ENCODE peak calls at places on chromosomes 5 and 9, in four cellular contexts. B is cardiac muscle cell, U is coronary artery, I is pancreas. A is an unnamed sample.

GRCh38 chr5:35430381-35431162 is 187.1 kb upstream of the SPEF2 start:
- DNase-seq in I (no peak), U (no peak), B (no peak), A (no peak)

GRCh38 chr9:4380406-4380805 is 80.5 kb upstream of the GLIS3 start:
- DNase-seq in I (no peak), B (no peak), U (no peak), A (no peak)

GRCh38 chr9:136012651-136013050 is 51.5 kb upstream of the UBAC1 start:
- DNase-seq in B (peak), I (no peak), U (no peak), A (no peak)

GRCh38 chr5:141978389-141978788 is 9.5 kb downstream of the RNF14 start:
- DNase-seq in B (no peak), U (no peak), I (no peak), A (no peak)

GRCh38 chr5:6302684-6303083 is 75.7 kb downstream of the MED10 start:
- DNase-seq in I (no peak), U (no peak), B (no peak), A (no peak)

GRCh38 chr5:139828207-139828895 is 32.7 kb downstream of the PSD2 start:
- DNase-seq in B (no peak), U (no peak), I (no peak), A (no peak)

GRCh38 chr5:116953251-116953934 is 378.8 kb upstream of the SEMA6A start:
- DNase-seq in B (no peak), U (no peak), I (no peak), A (no peak)

GRCh38 chr5:91016954-91017690 is 366.0 kb downstream of the ARRDC3 start:
- DNase-seq in I (no peak), U (no peak), B (peak), A (no peak)

GRCh38 chr5:116864157-116864837 is 289.7 kb upstream of the SEMA6A start:
- DNase-seq in B (no peak), U (no peak), I (no peak), A (no peak)

GRCh38 chr5:29185558-29185957 is 2007.9 kb upstream of the CDH6 start:
- DNase-seq in I (no peak), U (no peak), B (no peak), A (no peak)

GRCh38 chr5:172642511-172642910 is 1.4 kb downstream of the NEURL1B start:
- DNase-seq in I (no peak), B (no peak), U (no peak), A (no peak)

GRCh38 chr5:149829954-149830353 is 99.8 kb downstream of the PPARGC1B start:
- DNase-seq in U (no peak), I (no peak), B (peak), A (no peak)

GRCh38 chr5:167716376-167716775 is 575.1 kb upstream of the WWC1 start:
- DNase-seq in U (no peak), B (no peak), I (no peak), A (no peak)

GRCh38 chr9:5879419-5880181 is 11.1 kb upstream of the MLANA start:
- DNase-seq in U (no peak), B (peak), I (no peak), A (no peak)

GRCh38 chr5:130476325-130476724 is 572.1 kb downstream of the CHSY3 start:
- DNase-seq in U (no peak), B (no peak), I (no peak), A (no peak)

GRCh38 chr5:167489202-167489601 is 802.2 kb upstream of the WWC1 start:
- DNase-seq in I (no peak), U (no peak), B (peak), A (no peak)

GRCh38 chr5:174205939-174206338 is 160.4 kb downstream of the NSG2 start:
- DNase-seq in U (no peak), I (no peak), B (no peak), A (no peak)

GRCh38 chr9:14678776-14679175 is 14.5 kb downstream of the ZDHHC21 start:
- DNase-seq in U (no peak), I (no peak), B (no peak), A (no peak)

GRCh38 chr9:95788011-95788410 is 87.5 kb upstream of the ERCC6L2 start:
- DNase-seq in U (no peak), I (no peak), B (peak), A (no peak)

GRCh38 chr9:120402741-120403542 is 177.0 kb downstream of the CDK5RAP2 start:
- DNase-seq in B (peak), U (no peak), I (no peak), A (no peak)

GRCh38 chr9:78046120-78046519 is 14.5 kb upstream of the GNAQ start:
- DNase-seq in I (no peak), U (no peak), B (no peak), A (no peak)

GRCh38 chr9:27497883-27498553 is 26.1 kb upstream of the IFNK start:
- DNase-seq in U (no peak), B (no peak), I (no peak), A (no peak)

GRCh38 chr9:93436218-93436617 is 15.3 kb upstream of the FAM120A start:
- DNase-seq in I (no peak), U (no peak), B (no peak), A (no peak)

DNA sequence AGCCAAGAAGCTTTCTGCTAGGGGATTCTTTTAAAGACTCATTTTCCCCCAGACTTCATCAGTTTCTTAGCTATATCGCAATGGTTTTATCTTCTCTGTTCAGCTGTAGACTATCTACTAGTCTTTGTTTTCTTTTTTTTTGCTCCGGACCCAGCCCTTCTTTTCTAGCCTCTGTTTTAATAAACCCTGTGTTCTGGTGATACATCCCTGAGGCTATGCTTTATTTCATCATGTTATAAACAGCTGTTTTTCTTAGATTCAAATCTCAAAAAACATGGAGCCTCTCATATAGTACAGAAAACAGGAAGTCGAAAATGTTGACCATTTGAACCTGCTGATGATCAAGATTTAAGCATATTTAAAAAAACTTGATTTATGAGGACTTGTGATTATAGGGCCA is 37.8 kb downstream of the SCGB3A1 start:
- DNase-seq in B (no peak), I (no peak), U (no peak), A (no peak)
- H3K27ac ChIP-seq in B (no peak), I (no peak), U (no peak), A (no peak)

GRCh38 chr5:132469380-132470372 is 20.9 kb downstream of the IRF1 start:
- DNase-seq in B (peak), I (no peak), U (no peak), A (peak)
- TF ChIP-seq CTCF in B (no peak), I (no peak), U (no peak), A (no peak)

GRCh38 chr5:137699291-137700281 is 36.3 kb downstream of the KLHL3 start:
- DNase-seq in U (no peak), I (no peak), B (peak), A (no peak)
- H3K27ac ChIP-seq in U (no peak), I (no peak), B (no peak), A (no peak)

GRCh38 chr9:109249615-109250014 is 71.2 kb downstream of the EPB41L4B start:
- DNase-seq in U (no peak), I (no peak), B (no peak), A (no peak)
- TF ChIP-seq CTCF in U (no peak), I (no peak), B (peak), A (no peak)

DNA sequence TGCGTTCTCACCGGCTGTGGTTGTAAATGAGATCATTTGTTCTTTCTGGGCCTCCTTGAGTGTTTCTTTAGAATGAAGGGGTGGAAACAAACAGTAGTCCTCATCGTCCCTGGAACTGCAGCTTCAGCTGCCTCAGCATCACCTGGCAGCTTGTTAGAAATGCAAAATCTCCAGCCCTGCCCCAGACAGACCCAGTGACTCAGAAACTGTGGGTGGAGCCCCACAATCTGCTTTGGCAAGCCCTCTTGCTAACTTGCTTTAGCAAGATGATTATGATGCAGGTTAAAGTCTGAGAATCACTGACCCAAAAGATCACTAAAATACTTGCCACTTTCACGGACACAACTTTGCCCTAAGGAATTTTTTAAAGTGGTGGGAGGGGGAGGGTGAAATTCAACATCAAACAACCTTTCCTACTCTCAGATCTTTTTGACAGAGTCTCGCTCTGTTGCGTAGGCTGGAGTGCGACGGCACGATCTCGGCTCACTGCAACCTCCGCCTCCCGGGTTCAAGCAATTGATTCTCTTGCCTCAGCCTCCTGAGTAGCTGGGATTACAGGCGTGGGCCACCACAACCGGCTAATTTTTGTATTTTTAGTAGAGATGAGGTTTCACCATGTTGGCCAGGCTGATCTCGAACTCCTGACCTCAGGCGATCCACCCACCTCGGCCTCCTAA is 86.0 kb downstream of the BRINP1 start:
- DNase-seq in I (no peak), B (peak), U (no peak), A (no peak)
- H3K27ac ChIP-seq in I (no peak), B (no peak), U (no peak), A (no peak)

A was measured in CD4-positive, alpha-beta T cell.